ENCODE peak calls at places on chromosomes 11 and 22, in ten cellular contexts. One of them, this sample, is unnamed.

GRCh38 chr11:9096427-9096826 is 5.0 kb upstream of the SCUBE2 start:
- DNase-seq in tibial nerve: no peak
- DNase-seq in A549: no peak
- DNase-seq in heart left ventricle: no peak
- DNase-seq in adrenal gland: no peak
- DNase-seq in IMR-90: no peak
- DNase-seq in thyroid gland: no peak
- DNase-seq in ovary: no peak
- DNase-seq in body of pancreas: no peak
- DNase-seq in sigmoid colon: no peak
- DNase-seq in this sample: no peak

GRCh38 chr11:17386331-17387084 is 2.0 kb downstream of the KCNJ11 start:
- DNase-seq in tibial nerve: no peak
- DNase-seq in A549: peak; percentile 69
- DNase-seq in heart left ventricle: peak; percentile 81
- DNase-seq in adrenal gland: peak; percentile 34
- DNase-seq in IMR-90: peak; percentile 34
- DNase-seq in thyroid gland: peak; percentile 76
- DNase-seq in ovary: no peak
- DNase-seq in body of pancreas: peak; percentile 74
- DNase-seq in sigmoid colon: no peak
- DNase-seq in this sample: peak; percentile 80

GRCh38 chr11:67577951-67578350 is 5.7 kb upstream of the GSTP1 start:
- DNase-seq in tibial nerve: no peak
- DNase-seq in A549: no peak
- DNase-seq in heart left ventricle: no peak
- DNase-seq in adrenal gland: no peak
- DNase-seq in IMR-90: no peak
- DNase-seq in thyroid gland: peak; percentile 54
- DNase-seq in ovary: no peak
- DNase-seq in body of pancreas: no peak
- DNase-seq in sigmoid colon: no peak
- DNase-seq in this sample: no peak

GRCh38 chr11:19559746-19560145 is 152.9 kb upstream of the NAV2 start:
- DNase-seq in tibial nerve: no peak
- DNase-seq in A549: no peak
- DNase-seq in heart left ventricle: no peak
- DNase-seq in adrenal gland: no peak
- DNase-seq in IMR-90: no peak
- DNase-seq in thyroid gland: no peak
- DNase-seq in ovary: no peak
- DNase-seq in body of pancreas: no peak
- DNase-seq in sigmoid colon: no peak
- DNase-seq in this sample: no peak

GRCh38 chr22:36901411-36902142 is 11.9 kb upstream of the CSF2RB start:
- DNase-seq in tibial nerve: no peak
- DNase-seq in A549: no peak
- DNase-seq in heart left ventricle: no peak
- DNase-seq in adrenal gland: no peak
- DNase-seq in IMR-90: no peak
- DNase-seq in thyroid gland: no peak
- DNase-seq in ovary: no peak
- DNase-seq in body of pancreas: no peak
- DNase-seq in sigmoid colon: no peak
- DNase-seq in this sample: no peak

GRCh38 chr11:131943296-131943695 is 572.9 kb downstream of the NTM start:
- DNase-seq in tibial nerve: no peak
- DNase-seq in A549: no peak
- DNase-seq in heart left ventricle: no peak
- DNase-seq in adrenal gland: no peak
- DNase-seq in IMR-90: no peak
- DNase-seq in thyroid gland: peak; percentile 19
- DNase-seq in ovary: no peak
- DNase-seq in body of pancreas: no peak
- DNase-seq in sigmoid colon: no peak
- DNase-seq in this sample: no peak

GRCh38 chr11:2519879-2520735 is 75.3 kb downstream of the KCNQ1 start:
- DNase-seq in tibial nerve: peak; percentile 9
- DNase-seq in A549: no peak
- DNase-seq in heart left ventricle: peak; percentile 21
- DNase-seq in adrenal gland: peak; percentile 13
- DNase-seq in IMR-90: no peak
- DNase-seq in thyroid gland: peak; percentile 20
- DNase-seq in ovary: no peak
- DNase-seq in body of pancreas: peak; percentile 8
- DNase-seq in sigmoid colon: peak; percentile 59
- DNase-seq in this sample: peak; percentile 19

GRCh38 chr22:47356433-47357011 is 594.1 kb downstream of the TBC1D22A start:
- DNase-seq in tibial nerve: no peak
- DNase-seq in A549: no peak
- DNase-seq in heart left ventricle: no peak
- DNase-seq in adrenal gland: no peak
- DNase-seq in IMR-90: no peak
- DNase-seq in thyroid gland: no peak
- DNase-seq in ovary: no peak
- DNase-seq in body of pancreas: no peak
- DNase-seq in sigmoid colon: no peak
- DNase-seq in this sample: peak; percentile 15

GRCh38 chr11:240315-240714 is 3.5 kb downstream of the PSMD13 start:
- DNase-seq in tibial nerve: no peak
- DNase-seq in A549: no peak
- DNase-seq in heart left ventricle: no peak
- DNase-seq in adrenal gland: no peak
- DNase-seq in IMR-90: no peak
- DNase-seq in thyroid gland: no peak
- DNase-seq in ovary: no peak
- DNase-seq in body of pancreas: no peak
- DNase-seq in sigmoid colon: peak; percentile 27
- DNase-seq in this sample: no peak

GRCh38 chr11:235998-236773 is at the start of gene SIRT3:
- DNase-seq in tibial nerve: peak; percentile 64
- DNase-seq in A549: peak; percentile 90
- DNase-seq in heart left ventricle: peak; percentile 87
- DNase-seq in adrenal gland: peak; percentile 90
- DNase-seq in IMR-90: peak; percentile 65
- DNase-seq in thyroid gland: peak; percentile 83
- DNase-seq in ovary: peak; percentile 88
- DNase-seq in body of pancreas: peak; percentile 87
- DNase-seq in sigmoid colon: peak; percentile 92
- DNase-seq in this sample: peak; percentile 89

GRCh38 chr11:232783-233565 is 3.2 kb downstream of the SIRT3 start:
- DNase-seq in tibial nerve: no peak
- DNase-seq in A549: no peak
- DNase-seq in heart left ventricle: no peak
- DNase-seq in adrenal gland: no peak
- DNase-seq in IMR-90: no peak
- DNase-seq in thyroid gland: no peak
- DNase-seq in ovary: no peak
- DNase-seq in body of pancreas: no peak
- DNase-seq in sigmoid colon: peak; percentile 32
- DNase-seq in this sample: no peak

GRCh38 chr11:235180-235997 is 753 bp downstream of the SIRT3 start:
- DNase-seq in tibial nerve: no peak
- DNase-seq in A549: no peak
- DNase-seq in heart left ventricle: no peak
- DNase-seq in adrenal gland: no peak
- DNase-seq in IMR-90: peak; percentile 32
- DNase-seq in thyroid gland: no peak
- DNase-seq in ovary: no peak
- DNase-seq in body of pancreas: no peak
- DNase-seq in sigmoid colon: peak; percentile 61
- DNase-seq in this sample: no peak

GRCh38 chr11:236774-237767 is at the start of gene PSMD13:
- DNase-seq in tibial nerve: peak; percentile 68
- DNase-seq in A549: peak; percentile 77
- DNase-seq in heart left ventricle: peak; percentile 90
- DNase-seq in adrenal gland: peak; percentile 81
- DNase-seq in IMR-90: peak; percentile 81
- DNase-seq in thyroid gland: peak; percentile 86
- DNase-seq in ovary: peak; percentile 90
- DNase-seq in body of pancreas: peak; percentile 85
- DNase-seq in sigmoid colon: peak; percentile 90
- DNase-seq in this sample: peak; percentile 88
- TF ChIP-seq POLR2A in tibial nerve: no peak
- TF ChIP-seq POLR2A in A549: peak; percentile 52
- TF ChIP-seq POLR2A in heart left ventricle: peak; percentile 45
- TF ChIP-seq POLR2A in adrenal gland: peak; percentile 23
- TF ChIP-seq POLR2A in IMR-90: peak; percentile 83
- TF ChIP-seq POLR2A in thyroid gland: no peak
- TF ChIP-seq POLR2A in ovary: peak; percentile 58
- TF ChIP-seq POLR2A in body of pancreas: peak; percentile 24
- TF ChIP-seq POLR2A in sigmoid colon: peak; percentile 32
- TF ChIP-seq POLR2A in this sample: no peak

GRCh38 chr11:12381875-12382274 is 4.5 kb downstream of the PARVA start:
- DNase-seq in tibial nerve: no peak
- DNase-seq in A549: no peak
- DNase-seq in heart left ventricle: no peak
- DNase-seq in adrenal gland: no peak
- DNase-seq in IMR-90: no peak
- DNase-seq in thyroid gland: no peak
- DNase-seq in ovary: no peak
- DNase-seq in body of pancreas: no peak
- DNase-seq in sigmoid colon: no peak
- DNase-seq in this sample: no peak

GRCh38 chr11:12386745-12387144 is 9.4 kb downstream of the PARVA start:
- DNase-seq in tibial nerve: no peak
- DNase-seq in A549: no peak
- DNase-seq in heart left ventricle: no peak
- DNase-seq in adrenal gland: no peak
- DNase-seq in IMR-90: no peak
- DNase-seq in thyroid gland: no peak
- DNase-seq in ovary: no peak
- DNase-seq in body of pancreas: no peak
- DNase-seq in sigmoid colon: peak; percentile 89
- DNase-seq in this sample: no peak

GRCh38 chr11:12380565-12381325 is 3.4 kb downstream of the PARVA start:
- DNase-seq in tibial nerve: no peak
- DNase-seq in A549: no peak
- DNase-seq in heart left ventricle: no peak
- DNase-seq in adrenal gland: no peak
- DNase-seq in IMR-90: no peak
- DNase-seq in thyroid gland: no peak
- DNase-seq in ovary: no peak
- DNase-seq in body of pancreas: no peak
- DNase-seq in sigmoid colon: no peak
- DNase-seq in this sample: no peak

GRCh38 chr11:12386309-12386708 is 8.9 kb downstream of the PARVA start:
- DNase-seq in tibial nerve: no peak
- DNase-seq in A549: no peak
- DNase-seq in heart left ventricle: no peak
- DNase-seq in adrenal gland: no peak
- DNase-seq in IMR-90: no peak
- DNase-seq in thyroid gland: no peak
- DNase-seq in ovary: no peak
- DNase-seq in body of pancreas: no peak
- DNase-seq in sigmoid colon: no peak
- DNase-seq in this sample: no peak

DNA sequence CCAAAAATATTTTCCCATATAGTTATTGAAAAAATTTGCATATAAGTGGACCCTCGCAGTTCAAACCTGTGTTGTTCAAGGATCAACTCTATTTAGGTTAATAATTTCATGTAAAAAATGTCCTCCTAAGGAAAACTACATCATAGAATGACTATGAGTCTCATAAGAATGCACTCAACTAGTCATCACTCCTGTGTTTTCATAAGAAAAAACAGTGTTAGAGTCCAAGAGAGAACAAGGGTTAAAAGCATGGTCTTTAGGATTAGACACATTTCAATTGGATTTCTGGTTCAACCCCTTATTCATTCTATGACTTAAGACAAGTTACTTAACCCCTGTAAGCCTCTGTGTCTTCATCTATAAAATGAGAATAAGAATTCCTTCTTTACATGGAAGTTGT is 5.1 kb downstream of the PARVA start:
- DNase-seq in tibial nerve: no peak
- DNase-seq in A549: no peak
- DNase-seq in heart left ventricle: no peak
- DNase-seq in adrenal gland: no peak
- DNase-seq in IMR-90: peak; percentile 70
- DNase-seq in thyroid gland: no peak
- DNase-seq in ovary: no peak
- DNase-seq in body of pancreas: no peak
- DNase-seq in sigmoid colon: no peak
- DNase-seq in this sample: no peak
- H3K4me1 ChIP-seq in tibial nerve: peaks cover 29% of the 10 kb centered on the region
- H3K4me1 ChIP-seq in A549: peaks cover 7% of the 10 kb centered on the region
- H3K4me1 ChIP-seq in heart left ventricle: peaks cover 12% of the 10 kb centered on the region
- H3K4me1 ChIP-seq in adrenal gland: peaks cover 6% of the 10 kb centered on the region
- H3K4me1 ChIP-seq in IMR-90: peaks cover 16% of the 10 kb centered on the region
- H3K4me1 ChIP-seq in thyroid gland: no peaks in the 10 kb centered on the region
- H3K4me1 ChIP-seq in ovary: peaks cover 14% of the 10 kb centered on the region
- H3K4me1 ChIP-seq in body of pancreas: peaks cover 45% of the 10 kb centered on the region
- H3K4me1 ChIP-seq in sigmoid colon: peaks cover 86% of the 10 kb centered on the region
- H3K4me1 ChIP-seq in this sample: peaks cover 46% of the 10 kb centered on the region

DNA sequence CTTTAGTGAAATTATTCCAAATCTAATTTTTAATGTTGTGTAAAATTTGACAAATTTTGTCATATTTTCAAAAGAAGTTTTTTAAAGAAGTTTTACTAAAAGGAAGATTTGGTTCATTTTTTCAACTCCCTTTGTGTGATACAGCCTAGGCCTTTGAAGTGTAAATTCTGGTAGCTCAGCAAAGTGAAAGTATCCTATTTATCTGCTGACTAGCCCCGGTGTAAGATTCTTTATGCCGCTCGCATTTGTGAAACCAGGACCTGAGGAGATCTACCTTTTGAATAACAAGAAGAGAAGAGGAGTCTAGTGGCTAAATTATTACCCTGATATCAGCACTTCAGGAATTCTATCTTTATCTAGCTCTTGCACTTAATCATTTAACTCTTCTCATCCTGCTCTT is 177.4 kb downstream of the JRKL start:
- DNase-seq in tibial nerve: no peak
- DNase-seq in A549: no peak
- DNase-seq in heart left ventricle: no peak
- DNase-seq in adrenal gland: no peak
- DNase-seq in IMR-90: no peak
- DNase-seq in thyroid gland: no peak
- DNase-seq in ovary: no peak
- DNase-seq in body of pancreas: no peak
- DNase-seq in sigmoid colon: no peak
- DNase-seq in this sample: no peak
- H3K4me3 ChIP-seq in tibial nerve: no peak overlapping the region
- H3K4me3 ChIP-seq in A549: no peak overlapping the region
- H3K4me3 ChIP-seq in heart left ventricle: peak overlapping the region; percentile 13
- H3K4me3 ChIP-seq in adrenal gland: no peak overlapping the region
- H3K4me3 ChIP-seq in IMR-90: peak overlapping the region; percentile 21
- H3K4me3 ChIP-seq in thyroid gland: no peak overlapping the region
- H3K4me3 ChIP-seq in ovary: no peak overlapping the region
- H3K4me3 ChIP-seq in body of pancreas: no peak overlapping the region
- H3K4me3 ChIP-seq in sigmoid colon: no peak overlapping the region
- H3K4me3 ChIP-seq in this sample: no peak overlapping the region

GRCh38 chr22:41596776-41597634 is 7.4 kb upstream of the PMM1 start:
- DNase-seq in tibial nerve: no peak
- DNase-seq in A549: peak; percentile 61
- DNase-seq in heart left ventricle: peak; percentile 76
- DNase-seq in adrenal gland: peak; percentile 79
- DNase-seq in IMR-90: peak; percentile 37
- DNase-seq in thyroid gland: peak; percentile 92
- DNase-seq in ovary: peak; percentile 82
- DNase-seq in body of pancreas: peak; percentile 80
- DNase-seq in sigmoid colon: peak; percentile 79
- DNase-seq in this sample: peak; percentile 82

GRCh38 chr22:41595703-41596102 is 6.1 kb upstream of the PMM1 start:
- DNase-seq in tibial nerve: no peak
- DNase-seq in A549: no peak
- DNase-seq in heart left ventricle: no peak
- DNase-seq in adrenal gland: no peak
- DNase-seq in IMR-90: no peak
- DNase-seq in thyroid gland: no peak
- DNase-seq in ovary: peak; percentile 21
- DNase-seq in body of pancreas: no peak
- DNase-seq in sigmoid colon: no peak
- DNase-seq in this sample: no peak

GRCh38 chr22:41597635-41597953 is 8.0 kb upstream of the PMM1 start:
- DNase-seq in tibial nerve: no peak
- DNase-seq in A549: no peak
- DNase-seq in heart left ventricle: no peak
- DNase-seq in adrenal gland: no peak
- DNase-seq in IMR-90: no peak
- DNase-seq in thyroid gland: no peak
- DNase-seq in ovary: no peak
- DNase-seq in body of pancreas: no peak
- DNase-seq in sigmoid colon: no peak
- DNase-seq in this sample: no peak

GRCh38 chr22:41598891-41599635 is 9.4 kb upstream of the PMM1 start:
- DNase-seq in tibial nerve: no peak
- DNase-seq in A549: no peak
- DNase-seq in heart left ventricle: no peak
- DNase-seq in adrenal gland: no peak
- DNase-seq in IMR-90: no peak
- DNase-seq in thyroid gland: no peak
- DNase-seq in ovary: peak; percentile 17
- DNase-seq in body of pancreas: no peak
- DNase-seq in sigmoid colon: no peak
- DNase-seq in this sample: no peak

DNA sequence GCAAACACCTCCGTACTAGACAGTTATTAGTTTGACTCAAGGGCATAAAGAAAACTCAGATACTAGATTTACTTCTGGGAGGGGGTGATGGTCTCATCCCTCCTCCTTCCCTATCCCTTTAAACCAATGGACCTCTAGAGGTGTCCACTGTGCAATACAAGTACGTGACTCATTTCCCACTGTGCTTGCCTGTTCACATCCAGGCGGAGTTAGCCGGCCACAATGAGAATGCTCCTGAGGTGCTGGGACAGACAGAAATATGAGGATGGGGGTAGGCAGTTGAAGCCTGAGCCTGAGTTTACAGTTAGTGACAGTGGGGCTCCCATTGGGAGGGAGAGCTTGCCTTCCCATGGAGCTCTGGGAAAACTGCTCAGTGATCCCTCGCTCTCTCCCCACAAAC is 8.4 kb upstream of the PMM1 start:
- DNase-seq in tibial nerve: no peak
- DNase-seq in A549: no peak
- DNase-seq in heart left ventricle: no peak
- DNase-seq in adrenal gland: peak; percentile 58
- DNase-seq in IMR-90: peak; percentile 88
- DNase-seq in thyroid gland: no peak
- DNase-seq in ovary: peak; percentile 35
- DNase-seq in body of pancreas: no peak
- DNase-seq in sigmoid colon: no peak
- DNase-seq in this sample: no peak
- TF ChIP-seq POLR2A in tibial nerve: no peak
- TF ChIP-seq POLR2A in A549: no peak
- TF ChIP-seq POLR2A in heart left ventricle: no peak
- TF ChIP-seq POLR2A in adrenal gland: no peak
- TF ChIP-seq POLR2A in IMR-90: no peak
- TF ChIP-seq POLR2A in thyroid gland: no peak
- TF ChIP-seq POLR2A in ovary: no peak
- TF ChIP-seq POLR2A in body of pancreas: no peak
- TF ChIP-seq POLR2A in sigmoid colon: no peak
- TF ChIP-seq POLR2A in this sample: no peak

This sample was measured in stomach.